ENCODE peak calls at places on chromosomes 11 and 22, in seven cellular contexts. X is body of pancreas, H is left ventricle myocardium inferior, W is esophagus squamous epithelium, I is tibial nerve, O is fibroblast of lung, E is A549. N is an unnamed sample.

GRCh38 chr11:75938543-75938942 is 123.5 kb downstream of the UVRAG start:
- DNase-seq in O (peak; percentile 25), W (no peak), H (no peak), E (no peak), I (no peak), X (no peak), N (no peak)

GRCh38 chr22:23180893-23181762 is 819 bp downstream of the BCR start:
- DNase-seq in W (no peak), O (no peak), X (peak; percentile 40), I (no peak), H (peak; percentile 22), E (peak; percentile 26), N (no peak)

GRCh38 chr22:50531546-50532352 is 1.9 kb upstream of the TYMP start:
- DNase-seq in H (peak; percentile 88), I (peak; percentile 70), O (peak; percentile 58), X (peak; percentile 82), W (no peak), E (peak; percentile 75), N (peak; percentile 87)

GRCh38 chr11:94519478-94520084 is 7.3 kb downstream of the C11orf97 start:
- DNase-seq in O (peak; percentile 60), I (peak; percentile 52), W (no peak), X (peak; percentile 21), E (no peak), H (no peak), N (peak; percentile 58)

GRCh38 chr11:47394050-47394321 is 14.4 kb upstream of the SLC39A13 start:
- DNase-seq in X (no peak), O (no peak), H (no peak), W (no peak), E (no peak), I (no peak), N (peak; percentile 61)

GRCh38 chr11:117220999-117221774 is 10.7 kb downstream of the PCSK7 start:
- DNase-seq in E (no peak), H (no peak), X (no peak), W (no peak), O (peak; percentile 60), I (no peak), N (peak; percentile 21)

GRCh38 chr11:23540101-23540561 is 679.9 kb upstream of the CCDC179 start:
- DNase-seq in X (peak; percentile 15), I (no peak), W (no peak), O (peak; percentile 53), H (no peak), E (peak; percentile 27), N (no peak)

GRCh38 chr11:1077033-1077416 is 2.4 kb downstream of the MUC2 start:
- DNase-seq in H (no peak), X (no peak), E (no peak), O (no peak), W (no peak), I (no peak), N (no peak)

GRCh38 chr22:20624161-20624616 is 116.8 kb downstream of the MED15 start:
- DNase-seq in H (no peak), X (no peak), W (no peak), I (no peak), E (no peak), O (no peak), N (no peak)

GRCh38 chr22:29663230-29663826 is 56.5 kb upstream of the CABP7 start:
- DNase-seq in O (peak; percentile 89), X (no peak), H (no peak), E (no peak), I (no peak), W (no peak), N (no peak)

GRCh38 chr11:33660962-33661361 is 39.7 kb downstream of the C11orf91 start:
- DNase-seq in O (no peak), X (no peak), E (no peak), I (no peak), H (no peak), W (no peak), N (no peak)

GRCh38 chr11:33665666-33666065 is 35.0 kb downstream of the C11orf91 start:
- DNase-seq in H (no peak), I (no peak), W (no peak), X (no peak), E (no peak), O (no peak), N (no peak)

GRCh38 chr11:33663121-33663520 is 37.5 kb downstream of the C11orf91 start:
- DNase-seq in W (no peak), X (no peak), O (no peak), H (no peak), I (no peak), E (no peak), N (no peak)

GRCh38 chr11:33664829-33665228 is 35.8 kb downstream of the C11orf91 start:
- DNase-seq in H (no peak), O (no peak), X (no peak), I (no peak), E (no peak), W (no peak), N (no peak)

DNA sequence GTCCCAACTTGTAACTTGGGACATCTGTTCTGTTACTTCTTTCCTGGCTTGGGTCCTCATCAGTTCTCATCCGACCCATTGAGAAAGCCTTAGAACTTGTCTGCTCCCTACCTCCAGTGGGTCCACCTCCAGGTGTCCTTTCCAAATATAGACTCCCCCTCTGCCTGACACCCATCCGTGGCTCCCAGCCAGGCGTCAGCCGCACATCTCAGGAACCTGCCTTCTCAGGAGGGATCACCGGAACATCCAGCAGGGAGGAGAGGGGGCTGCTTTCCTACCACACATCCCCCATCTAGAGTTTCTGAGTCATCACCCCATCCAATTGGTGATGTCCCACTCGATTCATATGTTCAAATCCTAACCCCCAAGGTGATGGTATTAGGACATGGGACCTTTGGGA is 36.5 kb downstream of the C11orf91 start:
- DNase-seq in W (no peak), O (no peak), E (no peak), X (no peak), I (no peak), H (no peak), N (no peak)
- H3K4me3 ChIP-seq in W (no peak overlapping the region), O (no peak overlapping the region), E (no peak overlapping the region), X (no peak overlapping the region), I (no peak overlapping the region), H (no peak overlapping the region), N (no peak overlapping the region)

DNA sequence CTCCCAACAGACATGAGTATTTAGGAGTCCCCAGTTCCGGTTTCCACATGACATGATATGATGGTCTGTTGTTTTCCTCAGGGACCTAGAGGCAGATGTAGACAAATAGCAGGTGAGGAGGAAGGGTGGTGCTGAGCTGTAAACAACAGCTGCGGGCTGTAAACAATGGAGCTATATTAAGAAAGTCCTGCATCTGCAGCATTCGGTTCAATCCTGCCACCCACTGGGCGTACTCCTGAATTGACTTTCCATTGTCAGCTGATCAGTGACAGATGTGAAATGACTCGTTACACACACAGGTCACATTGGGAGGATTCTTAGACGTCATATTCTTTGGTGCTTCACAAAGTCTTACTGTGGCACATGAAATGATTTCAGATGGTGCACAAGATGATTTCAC is 26.8 kb upstream of the RAG1 start:
- DNase-seq in X (peak; percentile 51), W (no peak), I (no peak), H (peak; percentile 35), E (peak; percentile 54), O (peak; percentile 51), N (peak; percentile 73)
- TF ChIP-seq CTCF in X (no peak), W (no peak), I (no peak), H (peak; percentile 65), E (peak; percentile 4), O (peak; percentile 32), N (no peak)

DNA sequence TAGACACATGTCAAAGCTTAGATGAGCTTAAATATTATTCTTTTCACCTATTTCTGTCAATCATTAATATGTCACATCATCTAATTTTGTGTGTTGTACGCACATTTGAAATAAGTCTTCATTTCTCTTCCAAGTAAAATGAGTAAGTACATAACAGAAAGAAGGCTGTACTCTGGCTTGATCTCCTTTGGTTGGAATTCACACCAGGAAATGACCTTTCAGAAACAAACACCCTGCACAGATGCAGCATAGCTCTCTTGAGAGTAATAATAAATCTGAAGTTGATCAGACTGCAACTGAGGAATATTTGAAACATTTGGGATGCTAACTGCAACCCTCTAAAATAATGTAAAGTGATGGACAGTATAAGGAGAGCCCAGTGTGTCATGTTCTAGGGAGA is 265.6 kb downstream of the TTC28 start:
- DNase-seq in O (no peak), E (no peak), X (peak; percentile 10), I (no peak), H (no peak), W (no peak), N (no peak)
- H3K4me1 ChIP-seq in O (peaks cover 5% of the 10 kb centered on the region), E (peaks cover 20% of the 10 kb centered on the region), X (peaks cover 11% of the 10 kb centered on the region), I (peaks cover 28% of the 10 kb centered on the region), H (peaks cover 41% of the 10 kb centered on the region), W (no peaks in the 10 kb centered on the region), N (no peaks in the 10 kb centered on the region)

GRCh38 chr11:28049338-28050216 is 58.4 kb downstream of the KIF18A start:
- DNase-seq in E (peak; percentile 83), X (no peak), H (no peak), O (peak; percentile 55), W (no peak), I (no peak), N (no peak)
- H3K4me3 ChIP-seq in E (no peak overlapping the region), X (no peak overlapping the region), H (no peak overlapping the region), O (no peak overlapping the region), W (no peak overlapping the region), I (no peak overlapping the region), N (no peak overlapping the region)

GRCh38 chr11:8362899-8363298 is 99.2 kb upstream of the LMO1 start:
- DNase-seq in H (no peak), E (no peak), O (no peak), I (no peak), X (no peak), W (no peak), N (no peak)
- TF ChIP-seq CTCF in H (no peak), E (no peak), O (no peak), I (no peak), X (no peak), W (no peak), N (no peak)

N was measured in mucosa of descending colon.